ENCODE peak calls at places on chromosome 2, in ten cellular contexts. T is PC-3, U is WERI-Rb-1, E is mammary epithelial cell, M is choroid plexus epithelial cell, X is H9, C is WTC11, K is body of pancreas, W is fibroblast of the aortic adventitia, V is GM10248. I is an unnamed sample.

GRCh38 chr2:217597140-217597539 is 405.7 kb downstream of the TNS1 start:
- DNase-seq in T (no peak), W (no peak), M (no peak), K (no peak), E (no peak), V (no peak), U (no peak), X (no peak), C (no peak), I (no peak)

GRCh38 chr2:96762529-96763253 is 2.0 kb downstream of the CNNM4 start:
- DNase-seq in M (no peak), U (peak), E (no peak), K (no peak), V (no peak), X (peak), T (peak), W (peak), C (peak), I (no peak)

GRCh38 chr2:121748202-121748601 is 7.2 kb upstream of the TSN start:
- DNase-seq in M (peak), C (peak), V (no peak), U (peak), X (peak), T (peak), E (peak), W (peak), K (no peak), I (no peak)

GRCh38 chr2:165406053-165406628 is 63.4 kb upstream of the CSRNP3 start:
- DNase-seq in X (peak), U (peak), K (no peak), E (peak), W (no peak), T (peak), C (no peak), M (peak), V (no peak), I (no peak)

GRCh38 chr2:238504181-238504711 is 77.5 kb downstream of the ASB1 start:
- DNase-seq in C (no peak), X (peak), E (no peak), U (no peak), V (no peak), K (no peak), M (no peak), T (no peak), W (no peak), I (no peak)

GRCh38 chr2:64769392-64770044 is 115.8 kb upstream of the SERTAD2 start:
- DNase-seq in C (no peak), U (no peak), T (no peak), W (no peak), X (no peak), E (no peak), M (no peak), K (no peak), V (no peak), I (no peak)

GRCh38 chr2:50492452-50492851 is 539.5 kb downstream of the NRXN1 start:
- DNase-seq in K (peak), C (peak), T (peak), W (peak), M (peak), V (peak), X (peak), U (peak), E (peak), I (peak)

GRCh38 chr2:231709636-231709980 is 1.3 kb downstream of the PTMA start:
- DNase-seq in E (peak), W (no peak), C (no peak), T (no peak), M (peak), U (no peak), K (peak), X (no peak), V (no peak), I (no peak)

GRCh38 chr2:3492951-3493609 is 26.3 kb downstream of the ADI1 start:
- DNase-seq in W (peak), C (no peak), M (peak), V (peak), E (peak), K (peak), U (no peak), X (no peak), T (no peak), I (no peak)

GRCh38 chr2:221205103-221205502 is 367.0 kb downstream of the EPHA4 start:
- DNase-seq in V (no peak), K (no peak), E (no peak), W (no peak), T (peak), X (no peak), C (no peak), U (no peak), M (no peak), I (no peak)

GRCh38 chr2:73022024-73022568 is 49.4 kb downstream of the SFXN5 start:
- DNase-seq in K (no peak), V (no peak), X (no peak), E (no peak), M (no peak), U (no peak), W (no peak), T (no peak), C (no peak), I (no peak)

GRCh38 chr2:181642071-181642470 is 14.8 kb downstream of the CERKL start:
- DNase-seq in U (peak), C (no peak), K (no peak), E (peak), X (no peak), V (no peak), M (no peak), T (peak), W (no peak), I (no peak)

GRCh38 chr2:159084395-159085370 is 116.2 kb downstream of the TANC1 start:
- DNase-seq in K (no peak), C (no peak), X (no peak), T (no peak), U (no peak), V (no peak), E (no peak), W (peak), M (no peak), I (no peak)

GRCh38 chr2:181077128-181077709 is 96.8 kb downstream of the UBE2E3 start:
- DNase-seq in X (no peak), E (peak), V (peak), M (peak), C (no peak), U (no peak), W (peak), T (peak), K (no peak), I (no peak)

GRCh38 chr2:196291418-196291817 is 120.0 kb upstream of the STK17B start:
- DNase-seq in M (no peak), K (no peak), U (no peak), W (no peak), V (no peak), C (no peak), E (no peak), T (peak), X (no peak), I (no peak)

GRCh38 chr2:30232027-30232800 is 880 bp downstream of the LBH start:
- DNase-seq in M (peak), K (peak), T (no peak), V (peak), X (peak), W (peak), C (peak), E (no peak), U (peak), I (peak)

GRCh38 chr2:64330691-64331429 is 123.1 kb upstream of the LGALSL start:
- DNase-seq in E (peak), C (peak), M (peak), K (peak), V (peak), X (peak), W (peak), T (peak), U (peak), I (peak)

GRCh38 chr2:37230581-37230980 is 815 bp downstream of the CEBPZ start:
- DNase-seq in E (peak), U (no peak), V (no peak), X (no peak), K (no peak), C (no peak), T (peak), M (peak), W (peak), I (peak)

GRCh38 chr2:150575861-150576260 is 88.4 kb upstream of the RND3 start:
- DNase-seq in E (no peak), T (no peak), V (no peak), M (no peak), X (no peak), K (no peak), U (no peak), C (no peak), W (no peak), I (no peak)

GRCh38 chr2:36616947-36617346 is 19.0 kb upstream of the FEZ2 start:
- DNase-seq in K (no peak), C (no peak), U (no peak), W (no peak), E (no peak), M (no peak), V (no peak), X (no peak), T (no peak), I (no peak)

GRCh38 chr2:207229161-207229560 is 63.4 kb upstream of the KLF7 start:
- DNase-seq in V (no peak), T (no peak), K (no peak), X (no peak), E (no peak), M (no peak), U (no peak), W (no peak), C (no peak), I (peak)

GRCh38 chr2:17643031-17643615 is 102.6 kb downstream of the VSNL1 start:
- DNase-seq in U (no peak), V (no peak), W (peak), E (peak), M (peak), X (no peak), K (no peak), T (peak), C (no peak), I (no peak)

GRCh38 chr2:12507295-12507694 is 209.4 kb upstream of the TRIB2 start:
- DNase-seq in M (peak), X (no peak), V (no peak), K (no peak), E (peak), U (no peak), W (no peak), T (peak), C (no peak), I (no peak)

GRCh38 chr2:28413152-28413895 is 20.7 kb downstream of the FOSL2 start:
- DNase-seq in T (no peak), K (no peak), U (peak), V (no peak), E (no peak), M (peak), X (peak), W (no peak), C (peak), I (no peak)

GRCh38 chr2:67674668-67675067 is 277.5 kb downstream of the ETAA1 start:
- DNase-seq in E (no peak), T (no peak), M (no peak), W (no peak), V (no peak), U (no peak), C (no peak), K (no peak), X (no peak), I (no peak)

GRCh38 chr2:221153226-221153625 is 418.9 kb downstream of the EPHA4 start:
- DNase-seq in E (no peak), M (no peak), C (no peak), K (no peak), V (no peak), X (no peak), T (no peak), W (no peak), U (no peak), I (no peak)

DNA sequence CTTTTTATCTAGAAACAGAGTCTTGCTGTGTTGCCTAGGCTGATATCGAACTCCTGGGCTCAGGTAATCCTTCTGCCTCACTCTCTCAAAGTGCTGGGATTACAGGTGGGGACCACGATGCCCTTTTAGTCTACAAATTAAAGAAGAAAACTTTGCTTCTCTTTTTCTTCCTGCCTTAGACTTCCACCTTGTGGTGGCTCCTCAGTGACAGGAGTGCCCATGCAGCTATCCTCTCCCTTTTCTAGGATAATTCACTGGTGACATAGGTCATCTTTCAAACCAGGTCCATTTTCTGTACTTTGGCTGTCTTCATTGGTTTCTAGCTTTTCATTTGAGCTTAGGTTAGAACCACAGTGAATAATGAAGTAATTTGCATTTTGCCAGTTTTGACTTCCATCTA is 13.6 kb downstream of the DCAF17 start:
- DNase-seq in C (no peak), X (no peak), U (no peak), V (no peak), W (no peak), K (no peak), E (no peak), T (peak), M (no peak), I (no peak)
- TF ChIP-seq CTCF in C (no peak), X (peak), U (peak), V (peak), W (no peak), K (no peak), E (no peak), T (peak), M (peak), I (no peak)

GRCh38 chr2:157056200-157056676 is 201.3 kb upstream of the GALNT5 start:
- DNase-seq in M (peak), V (no peak), W (peak), T (peak), X (no peak), C (no peak), K (no peak), U (no peak), E (peak), I (no peak)
- TF ChIP-seq CTCF in M (no peak), V (no peak), W (no peak), T (no peak), X (no peak), C (no peak), K (no peak), U (no peak), E (no peak), I (no peak)

DNA sequence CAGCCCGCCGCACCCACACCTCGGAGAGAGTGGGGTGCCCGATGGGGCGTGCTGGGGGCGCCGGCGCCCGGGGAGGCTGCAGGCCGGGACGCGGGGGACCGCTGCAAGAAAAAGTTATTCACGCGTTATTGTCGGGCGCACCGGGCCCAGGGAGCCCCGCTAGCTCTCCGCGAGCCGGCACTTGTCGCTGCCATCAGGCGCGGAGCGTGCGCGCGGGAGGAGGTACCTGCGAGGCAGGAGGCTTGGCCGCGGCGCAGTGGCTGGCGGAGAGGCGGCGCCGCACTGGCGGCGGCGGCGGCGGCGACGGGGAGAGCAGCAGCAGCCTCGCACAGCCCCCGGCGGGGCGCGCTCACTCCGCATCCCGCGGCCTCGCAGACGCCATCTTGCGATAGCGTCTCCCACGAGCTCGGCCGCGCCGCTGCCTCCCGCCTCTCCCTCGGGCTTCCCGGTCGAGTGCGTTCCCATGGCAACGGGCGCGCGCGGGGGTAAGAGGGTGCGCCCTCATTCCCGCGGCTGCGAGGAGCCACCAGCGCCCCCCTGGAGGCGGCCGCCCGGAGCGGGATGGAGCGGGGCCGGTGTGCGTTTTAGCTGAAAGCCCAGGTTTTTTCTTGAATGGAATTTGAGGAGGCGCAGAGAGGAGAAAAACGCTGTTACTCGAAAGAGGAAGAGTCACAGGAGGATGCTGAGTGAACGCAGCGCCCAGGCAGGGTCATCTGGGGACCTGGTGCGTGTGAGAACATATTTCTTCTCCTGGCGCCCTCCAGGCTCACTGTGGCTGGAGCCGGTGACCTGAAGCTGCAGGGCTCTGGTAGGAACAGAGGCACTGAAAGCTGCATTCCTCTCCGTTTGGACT is at the start of gene CHN1:
- DNase-seq in T (peak), M (peak), X (peak), E (peak), V (peak), C (peak), U (peak), W (peak), K (peak), I (peak)
- TF ChIP-seq CTCF in T (peak), M (no peak), X (no peak), E (peak), V (no peak), C (no peak), U (no peak), W (peak), K (no peak), I (no peak)

GRCh38 chr2:678964-679363 is 1.8 kb upstream of the TMEM18 start:
- DNase-seq in M (no peak), U (no peak), E (no peak), X (no peak), K (no peak), T (no peak), C (no peak), W (no peak), V (no peak), I (no peak)
- TF ChIP-seq CTCF in M (no peak), U (no peak), E (no peak), X (no peak), K (no peak), T (no peak), C (no peak), W (no peak), V (no peak), I (no peak)

I was measured in endothelial cell.